ENCODE peak calls at places on chromosomes 12 and 14, in seven cellular contexts. R is activated B cell treated with CpG ODN at 0.5 μM for 24 hours; K is activated CD4-positive, CD25-positive, alpha-beta regulatory T cell; B is WTC11; M is activated CD4-positive, alpha-beta T cell treated with anti-CD3 and anti-CD28 coated beads, Interleukin-2, amount 10 ng/mL, durations not matched to agents 7 days and 5 days; N is AG09319; W is GF-D8. P is an unnamed sample.

GRCh38 chr14:62126885-62127478 is 364.8 kb downstream of the SNAPC1 start:
- DNase-seq in B (no peak), M (peak; percentile 40), K (no peak), N (peak; percentile 20), W (no peak), R (no peak), P (no peak)

GRCh38 chr12:57242329-57242690 is 8.7 kb downstream of the STAC3 start:
- DNase-seq in R (no peak), M (no peak), B (no peak), N (no peak), K (no peak), W (no peak), P (peak; percentile 79)

GRCh38 chr14:56002316-56002715 is 115.9 kb upstream of the PELI2 start:
- DNase-seq in R (no peak), M (no peak), B (no peak), W (no peak), K (no peak), N (no peak), P (no peak)

GRCh38 chr14:101072070-101072469 is 168.5 kb upstream of the RTL1 start:
- DNase-seq in K (no peak), W (no peak), R (no peak), M (no peak), N (no peak), B (peak; percentile 8), P (no peak)

GRCh38 chr14:69107407-69108003 is 45.4 kb downstream of the DCAF5 start:
- DNase-seq in W (no peak), N (peak; percentile 38), R (no peak), M (peak; percentile 52), K (no peak), B (peak; percentile 18), P (peak; percentile 49)

GRCh38 chr12:111221296-111222026 is 147.4 kb downstream of the PHETA1 start:
- DNase-seq in N (no peak), R (no peak), M (no peak), B (no peak), K (no peak), W (no peak), P (no peak)

GRCh38 chr12:46244273-46244672 is 24.6 kb downstream of the SLC38A1 start:
- DNase-seq in R (no peak), W (no peak), M (no peak), K (no peak), N (no peak), B (no peak), P (no peak)

GRCh38 chr12:19131020-19131431 is 1.5 kb downstream of the PLEKHA5 start:
- DNase-seq in R (no peak), W (no peak), N (no peak), M (no peak), B (peak; percentile 29), K (no peak), P (peak; percentile 81)

GRCh38 chr12:10717410-10717809 is 5.7 kb downstream of the YBX3 start:
- DNase-seq in N (no peak), R (no peak), B (no peak), K (no peak), W (no peak), M (no peak), P (no peak)

GRCh38 chr12:127411981-127412380 is 855.0 kb upstream of the TMEM132C start:
- DNase-seq in W (no peak), R (no peak), K (no peak), M (no peak), B (no peak), N (no peak), P (no peak)

GRCh38 chr14:53523226-53523625 is 370.1 kb upstream of the DDHD1 start:
- DNase-seq in M (no peak), R (no peak), K (no peak), W (no peak), N (no peak), B (no peak), P (no peak)

GRCh38 chr12:104339663-104340062 is 36.1 kb downstream of the EID3 start:
- DNase-seq in N (no peak), R (no peak), M (no peak), B (no peak), W (no peak), K (no peak), P (no peak)

GRCh38 chr12:1592444-1593231 is 1.7 kb downstream of the FBXL14 start:
- DNase-seq in B (peak; percentile 57), K (peak; percentile 30), W (no peak), N (no peak), R (peak; percentile 49), M (peak; percentile 76), P (no peak)

GRCh38 chr12:53791735-53792326 is 40.1 kb upstream of the CISTR start:
- DNase-seq in R (no peak), N (no peak), B (peak; percentile 62), M (peak; percentile 32), W (no peak), K (peak; percentile 7), P (peak; percentile 44)

GRCh38 chr14:77023001-77023996 is 5.2 kb downstream of the IRF2BPL start:
- DNase-seq in W (no peak), K (no peak), M (no peak), B (peak; percentile 44), R (no peak), N (no peak), P (peak; percentile 92)

GRCh38 chr12:47820631-47821345 is 1.1 kb upstream of the HDAC7 start:
- DNase-seq in R (no peak), N (peak; percentile 88), K (no peak), M (no peak), B (peak; percentile 69), W (peak; percentile 34), P (peak; percentile 56)

GRCh38 chr12:28191018-28191595 is 851 bp downstream of the CCDC91 start:
- DNase-seq in B (no peak), R (no peak), N (peak; percentile 18), K (peak; percentile 1), M (peak; percentile 12), W (peak; percentile 13), P (no peak)

GRCh38 chr12:11510671-11511070 is 115.3 kb upstream of the PRB2 start:
- DNase-seq in R (no peak), W (no peak), N (no peak), B (no peak), K (no peak), M (no peak), P (no peak)

GRCh38 chr12:91219919-91220318 is 37.3 kb upstream of the DCN start:
- DNase-seq in R (no peak), M (no peak), N (no peak), W (no peak), B (no peak), K (no peak), P (no peak)

GRCh38 chr12:15693233-15693911 is 95.8 kb downstream of the EPS8 start:
- DNase-seq in N (no peak), W (no peak), R (no peak), B (no peak), K (no peak), M (no peak), P (no peak)

GRCh38 chr12:119176267-119177055 is 2.3 kb upstream of the HSPB8 start:
- DNase-seq in R (no peak), N (peak; percentile 72), W (no peak), M (no peak), B (peak; percentile 26), K (no peak), P (no peak)

GRCh38 chr14:25537846-25538455 is 488.0 kb upstream of the STXBP6 start:
- DNase-seq in M (peak; percentile 11), R (no peak), B (peak; percentile 75), W (peak; percentile 10), N (no peak), K (no peak), P (peak; percentile 48)

GRCh38 chr12:13411287-13411686 is 214.8 kb downstream of the EMP1 start:
- DNase-seq in B (no peak), W (no peak), R (no peak), M (no peak), N (no peak), K (no peak), P (no peak)

GRCh38 chr12:116727902-116728301 is 10.0 kb downstream of the SPRING1 start:
- DNase-seq in N (no peak), W (no peak), M (no peak), K (no peak), R (no peak), B (no peak), P (no peak)

GRCh38 chr14:95885278-95885677 is 8.6 kb downstream of the TUNAR start:
- DNase-seq in N (no peak), K (no peak), M (no peak), R (no peak), W (no peak), B (no peak), P (no peak)

GRCh38 chr14:88189040-88189839 is 133.8 kb downstream of the KCNK10 start:
- DNase-seq in W (no peak), K (no peak), R (no peak), M (peak; percentile 73), N (peak; percentile 75), B (peak; percentile 83), P (peak; percentile 82)

GRCh38 chr12:56020437-56021189 is at the start of gene IKZF4:
- DNase-seq in B (peak; percentile 72), N (peak; percentile 12), K (no peak), R (no peak), M (peak; percentile 25), W (peak; percentile 92), P (no peak)

GRCh38 chr12:93092559-93092945 is 163.5 kb upstream of the EEA1 start:
- DNase-seq in M (no peak), B (no peak), R (no peak), K (no peak), N (no peak), W (no peak), P (no peak)

GRCh38 chr12:45762185-45763110 is 32.9 kb downstream of the ARID2 start:
- DNase-seq in W (no peak), N (peak; percentile 18), M (peak; percentile 15), B (no peak), K (no peak), R (no peak), P (no peak)

GRCh38 chr12:15982471-15982870 is 71.3 kb downstream of the DERA start:
- DNase-seq in N (no peak), W (no peak), R (no peak), B (no peak), K (no peak), M (no peak), P (no peak)

GRCh38 chr12:26539131-26539530 is 293.9 kb downstream of the ITPR2 start:
- DNase-seq in K (no peak), W (no peak), R (no peak), B (no peak), N (no peak), M (no peak), P (no peak)

GRCh38 chr12:52238916-52239649 is 6.0 kb downstream of the KRT7 start:
- DNase-seq in R (no peak), M (no peak), W (no peak), B (no peak), N (no peak), K (no peak), P (no peak)

GRCh38 chr12:126974779-126975178 is 1292.2 kb upstream of the TMEM132C start:
- DNase-seq in M (no peak), K (no peak), W (no peak), R (no peak), B (no peak), N (no peak), P (peak; percentile 50)

GRCh38 chr12:92078167-92079053 is 67.2 kb downstream of the BTG1 start:
- DNase-seq in N (peak; percentile 96), R (no peak), M (no peak), K (no peak), W (no peak), B (no peak), P (no peak)

GRCh38 chr14:90239139-90239538 is 17.2 kb upstream of the PSMC1 start:
- DNase-seq in B (no peak), K (no peak), M (no peak), W (no peak), N (no peak), R (no peak), P (no peak)

GRCh38 chr14:64717870-64718269 is 13.6 kb downstream of the PLEKHG3 start:
- DNase-seq in R (no peak), W (no peak), B (peak; percentile 10), N (no peak), K (no peak), M (no peak), P (peak; percentile 66)